ENCODE peak calls at places on chromosomes 1 and 21, in seven cellular contexts. Z is left ventricle myocardium inferior, U is GM12878, R is Panc1, W is GM23248, Q is pancreas, T is cardiac muscle cell. C is an unnamed sample.

GRCh38 chr1:177163844-177164379 is 600 bp downstream of the ASTN1 start:
- DNase-seq in Z (peak; percentile 16), U (no peak), R (no peak), W (no peak), Q (no peak), T (no peak), C (no peak)

GRCh38 chr1:68057564-68057963 is 7.1 kb upstream of the DIRAS3 start:
- DNase-seq in Z (no peak), U (no peak), R (no peak), W (no peak), Q (no peak), T (no peak), C (no peak)

GRCh38 chr1:53678507-53678906 is 60.5 kb downstream of the GLIS1 start:
- DNase-seq in Z (peak; percentile 24), U (no peak), R (no peak), W (peak; percentile 41), Q (no peak), T (no peak), C (no peak)

GRCh38 chr1:179925906-179926305 is 28.7 kb upstream of the CEP350 start:
- DNase-seq in Z (no peak), U (no peak), R (no peak), W (peak; percentile 19), Q (no peak), T (no peak), C (no peak)

GRCh38 chr1:98090351-98090750 is 169.5 kb upstream of the DPYD start:
- DNase-seq in Z (no peak), U (no peak), R (no peak), W (peak; percentile 51), Q (no peak), T (no peak), C (no peak)

GRCh38 chr1:6930901-6931300 is 145.6 kb downstream of the CAMTA1 start:
- DNase-seq in Z (no peak), U (no peak), R (no peak), W (no peak), Q (no peak), T (no peak), C (no peak)

GRCh38 chr1:90876098-90876497 is 145.7 kb downstream of the ZNF644 start:
- DNase-seq in Z (no peak), U (no peak), R (no peak), W (no peak), Q (no peak), T (no peak), C (no peak)

GRCh38 chr1:229664133-229664689 is 38.2 kb downstream of the URB2 start:
- DNase-seq in Z (no peak), U (peak; percentile 69), R (no peak), W (peak; percentile 11), Q (no peak), T (no peak), C (no peak)

GRCh38 chr1:158810311-158810710 is 20.8 kb upstream of the MNDA start:
- DNase-seq in Z (no peak), U (no peak), R (no peak), W (no peak), Q (no peak), T (no peak), C (no peak)

DNA sequence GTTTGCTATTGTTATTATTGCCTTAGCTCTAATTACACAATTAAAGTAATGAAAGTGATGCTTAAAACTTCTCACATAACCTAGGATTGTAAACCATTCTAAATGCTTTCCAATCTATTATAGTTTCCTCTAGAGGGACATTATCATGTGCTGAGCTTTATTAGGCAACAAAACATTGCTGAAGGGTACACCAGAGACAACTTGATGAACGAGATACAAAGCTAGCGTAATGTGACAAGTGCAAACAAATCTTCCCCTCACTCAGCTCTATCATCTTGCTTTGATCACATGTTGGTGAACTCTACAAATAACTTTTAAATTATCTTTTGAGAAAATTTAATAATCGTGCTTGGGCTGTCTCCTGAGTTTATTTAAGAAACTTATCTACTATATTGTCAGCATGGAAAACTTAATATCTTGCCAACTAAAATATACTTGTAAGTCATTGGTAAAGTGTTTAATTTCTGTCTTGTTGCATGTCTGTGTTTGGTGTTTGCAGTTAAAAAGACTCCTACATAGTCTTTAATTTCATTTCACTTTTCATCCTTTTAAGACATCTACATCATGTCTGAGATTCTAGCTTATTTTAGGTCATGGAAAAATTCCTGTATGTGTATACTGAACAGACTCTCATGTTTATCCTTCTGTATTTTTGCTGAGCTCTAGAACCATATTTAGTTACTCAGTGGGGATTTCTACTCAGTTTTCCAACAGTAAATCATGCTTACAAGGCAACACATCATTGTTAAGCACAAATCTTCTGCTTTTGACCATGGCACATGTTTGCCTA is 104.2 kb upstream of the ADAMTS5 start:
- DNase-seq in Z (no peak), U (no peak), R (no peak), W (no peak), Q (no peak), T (no peak), C (no peak)
- H3K9me3 ChIP-seq in Z (no peaks in the 10 kb centered on the region), U (no peaks in the 10 kb centered on the region), R (no peaks in the 10 kb centered on the region), W (no peaks in the 10 kb centered on the region), Q (no peaks in the 10 kb centered on the region), T (no peaks in the 10 kb centered on the region), C (no peaks in the 10 kb centered on the region)

GRCh38 chr1:38476111-38476783 is 383.3 kb downstream of the RRAGC start:
- DNase-seq in Z (no peak), U (no peak), R (no peak), W (no peak), Q (no peak), T (peak; percentile 63), C (no peak)

GRCh38 chr1:38474738-38475623 is 384.6 kb downstream of the RRAGC start:
- DNase-seq in Z (no peak), U (peak; percentile 97), R (no peak), W (no peak), Q (no peak), T (no peak), C (no peak)

GRCh38 chr1:38475624-38476005 is 384.0 kb downstream of the RRAGC start:
- DNase-seq in Z (no peak), U (no peak), R (no peak), W (no peak), Q (no peak), T (no peak), C (no peak)

GRCh38 chr1:38477811-38478210 is 381.8 kb downstream of the RRAGC start:
- DNase-seq in Z (no peak), U (no peak), R (no peak), W (no peak), Q (no peak), T (no peak), C (no peak)

GRCh38 chr1:38476784-38477175 is 382.8 kb downstream of the RRAGC start:
- DNase-seq in Z (no peak), U (no peak), R (no peak), W (no peak), Q (no peak), T (no peak), C (no peak)
- H3K4me3 ChIP-seq in Z (peak overlapping the region; percentile 54), U (peak overlapping the region; percentile 86), R (no peak overlapping the region), W (no peak overlapping the region), Q (no peak overlapping the region), T (no peak overlapping the region), C (no peak overlapping the region)

DNA sequence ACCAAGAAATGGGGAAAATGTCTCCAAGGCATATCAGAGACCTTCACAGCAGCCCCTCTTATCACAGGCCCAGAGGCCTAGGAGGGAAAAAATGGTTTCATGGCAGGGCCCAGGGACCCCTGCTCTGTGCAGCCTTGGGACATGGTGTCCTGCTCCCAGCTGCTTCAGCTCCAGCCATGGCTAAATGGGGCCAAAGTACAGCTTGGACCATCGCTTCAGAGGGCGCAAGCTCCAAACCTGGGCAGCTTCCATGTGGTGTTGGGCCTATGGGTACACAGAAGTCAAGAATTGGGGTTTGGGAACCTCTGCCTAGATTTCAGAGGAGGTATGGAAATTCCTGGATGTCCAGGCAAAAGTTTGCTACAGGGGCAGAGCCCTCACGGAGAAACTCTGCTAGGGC is 282.4 kb upstream of the BEND5 start:
- DNase-seq in Z (no peak), U (no peak), R (no peak), W (no peak), Q (no peak), T (no peak), C (no peak)
- H3K9me3 ChIP-seq in Z (no peaks in the 10 kb centered on the region), U (no peaks in the 10 kb centered on the region), R (no peaks in the 10 kb centered on the region), W (no peaks in the 10 kb centered on the region), Q (no peaks in the 10 kb centered on the region), T (no peaks in the 10 kb centered on the region), C (no peaks in the 10 kb centered on the region)

GRCh38 chr1:150479370-150479769 is 7.8 kb upstream of the TARS2 start:
- DNase-seq in Z (no peak), U (no peak), R (no peak), W (no peak), Q (no peak), T (no peak), C (no peak)
- H3K4me3 ChIP-seq in Z (no peak overlapping the region), U (no peak overlapping the region), R (no peak overlapping the region), W (no peak overlapping the region), Q (no peak overlapping the region), T (no peak overlapping the region), C (no peak overlapping the region)

GRCh38 chr1:42239041-42239440 is 74.5 kb upstream of the GUCA2A start:
- DNase-seq in Z (no peak), U (no peak), R (no peak), W (no peak), Q (no peak), T (no peak), C (no peak)
- H3K9me3 ChIP-seq in Z (peaks cover 35% of the 10 kb centered on the region), U (peaks cover 18% of the 10 kb centered on the region), R (peaks cover 5% of the 10 kb centered on the region), W (peaks cover 5% of the 10 kb centered on the region), Q (no peaks in the 10 kb centered on the region), T (no peaks in the 10 kb centered on the region), C (no peaks in the 10 kb centered on the region)

GRCh38 chr1:1122078-1122811 is 6.4 kb upstream of the C1orf159 start:
- DNase-seq in Z (peak; percentile 80), U (no peak), R (peak; percentile 24), W (peak; percentile 89), Q (peak; percentile 75), T (peak; percentile 89), C (peak; percentile 35)
- H3K4me3 ChIP-seq in Z (peak overlapping the region; percentile 44), U (no peak overlapping the region), R (peak overlapping the region; percentile 36), W (peak overlapping the region; percentile 56), Q (no peak overlapping the region), T (no peak overlapping the region), C (peak overlapping the region; percentile 39)

GRCh38 chr1:205255941-205256780 is 28.4 kb downstream of the TMCC2 start:
- DNase-seq in Z (peak; percentile 90), U (no peak), R (peak; percentile 64), W (peak; percentile 88), Q (peak; percentile 88), T (peak; percentile 93), C (peak; percentile 93)
- H3K9me3 ChIP-seq in Z (no peaks in the 10 kb centered on the region), U (no peaks in the 10 kb centered on the region), R (no peaks in the 10 kb centered on the region), W (no peaks in the 10 kb centered on the region), Q (no peaks in the 10 kb centered on the region), T (no peaks in the 10 kb centered on the region), C (no peaks in the 10 kb centered on the region)

GRCh38 chr1:44676484-44677200 is 2.1 kb downstream of the ARMH1 start:
- DNase-seq in Z (no peak), U (no peak), R (no peak), W (peak; percentile 59), Q (no peak), T (no peak), C (no peak)
- H3K4me3 ChIP-seq in Z (no peak overlapping the region), U (peak overlapping the region; percentile 22), R (no peak overlapping the region), W (no peak overlapping the region), Q (no peak overlapping the region), T (no peak overlapping the region), C (no peak overlapping the region)